ENCODE peak calls at places on chromosomes 13 and 19, in nine cellular contexts. W is mucosa of descending colon, O is left ventricle myocardium inferior, L is body of pancreas, K is A549, D is cardiac muscle cell, H is lung, A is breast epithelium, V is lower lobe of right lung. M is an unnamed sample.

GRCh38 chr13:90770334-90770733 is 577.2 kb upstream of the MIR17HG start:
- DNase-seq in W (no peak), O (no peak), L (no peak), K (no peak), D (no peak), H (no peak), A (no peak), V (no peak), M (no peak)

GRCh38 chr13:112718318-112718717 is 28.5 kb downstream of the ATP11A start:
- DNase-seq in W (no peak), O (no peak), L (no peak), K (no peak), D (no peak), H (no peak), A (no peak), V (no peak), M (no peak)

GRCh38 chr13:86569974-86570373 is 770.8 kb upstream of the SLITRK6 start:
- DNase-seq in W (no peak), O (no peak), L (no peak), K (no peak), D (no peak), H (no peak), A (no peak), V (no peak), M (no peak)

GRCh38 chr13:111263566-111263965 is 56.9 kb upstream of the TEX29 start:
- DNase-seq in W (no peak), O (no peak), L (no peak), K (no peak), D (no peak), H (no peak), A (no peak), V (no peak), M (no peak)

GRCh38 chr13:30735025-30735967 is at the start of gene ALOX5AP:
- DNase-seq in W (no peak), O (no peak), L (no peak), K (no peak), D (no peak), H (no peak), A (no peak), V (no peak), M (no peak)

GRCh38 chr19:49362926-49363264 is 679 bp upstream of the TEAD2 start:
- DNase-seq in W (peak; percentile 59), O (peak; percentile 59), L (peak; percentile 57), K (no peak), D (peak; percentile 61), H (peak; percentile 49), A (peak; percentile 63), V (no peak), M (peak; percentile 19)

GRCh38 chr19:44111910-44112463 is 1.2 kb upstream of the ZNF225 start:
- DNase-seq in W (no peak), O (no peak), L (no peak), K (no peak), D (peak; percentile 93), H (no peak), A (no peak), V (no peak), M (no peak)

GRCh38 chr19:46350029-46350757 is 3.3 kb downstream of the PPP5C start:
- DNase-seq in W (peak; percentile 65), O (no peak), L (no peak), K (no peak), D (no peak), H (no peak), A (no peak), V (no peak), M (no peak)

GRCh38 chr19:23996549-23996948 is 81.9 kb downstream of the ZNF726 start:
- DNase-seq in W (no peak), O (no peak), L (no peak), K (peak; percentile 48), D (no peak), H (no peak), A (no peak), V (no peak), M (no peak)

GRCh38 chr13:36919833-36920611 is at the start of gene SMAD9:
- DNase-seq in W (peak; percentile 81), O (peak; percentile 83), L (peak; percentile 72), K (peak; percentile 18), D (peak; percentile 82), H (peak; percentile 62), A (peak; percentile 30), V (peak; percentile 85), M (peak; percentile 76)

GRCh38 chr13:68064371-68064770 is 834.2 kb upstream of the PCDH9 start:
- DNase-seq in W (no peak), O (no peak), L (no peak), K (no peak), D (no peak), H (no peak), A (no peak), V (no peak), M (no peak)

GRCh38 chr19:54021932-54022331 is 30.5 kb downstream of the CACNG6 start:
- DNase-seq in W (no peak), O (no peak), L (no peak), K (no peak), D (no peak), H (no peak), A (no peak), V (no peak), M (no peak)

GRCh38 chr13:102846261-102847015 is 606 bp downstream of the ERCC5 start:
- DNase-seq in W (peak; percentile 67), O (peak; percentile 25), L (peak; percentile 42), K (peak; percentile 21), D (peak; percentile 49), H (peak; percentile 40), A (no peak), V (peak; percentile 67), M (peak; percentile 26)

GRCh38 chr13:60335531-60335930 is 61.5 kb upstream of the TDRD3 start:
- DNase-seq in W (no peak), O (no peak), L (no peak), K (peak; percentile 5), D (peak; percentile 27), H (no peak), A (no peak), V (no peak), M (no peak)

GRCh38 chr13:113354831-113355610 is 8.9 kb downstream of the GRTP1 start:
- DNase-seq in W (no peak), O (no peak), L (no peak), K (no peak), D (no peak), H (no peak), A (no peak), V (peak; percentile 39), M (no peak)

GRCh38 chr13:51317262-51317661 is 22.2 kb upstream of the SERPINE3 start:
- DNase-seq in W (no peak), O (no peak), L (no peak), K (peak; percentile 13), D (no peak), H (no peak), A (no peak), V (no peak), M (no peak)

DNA sequence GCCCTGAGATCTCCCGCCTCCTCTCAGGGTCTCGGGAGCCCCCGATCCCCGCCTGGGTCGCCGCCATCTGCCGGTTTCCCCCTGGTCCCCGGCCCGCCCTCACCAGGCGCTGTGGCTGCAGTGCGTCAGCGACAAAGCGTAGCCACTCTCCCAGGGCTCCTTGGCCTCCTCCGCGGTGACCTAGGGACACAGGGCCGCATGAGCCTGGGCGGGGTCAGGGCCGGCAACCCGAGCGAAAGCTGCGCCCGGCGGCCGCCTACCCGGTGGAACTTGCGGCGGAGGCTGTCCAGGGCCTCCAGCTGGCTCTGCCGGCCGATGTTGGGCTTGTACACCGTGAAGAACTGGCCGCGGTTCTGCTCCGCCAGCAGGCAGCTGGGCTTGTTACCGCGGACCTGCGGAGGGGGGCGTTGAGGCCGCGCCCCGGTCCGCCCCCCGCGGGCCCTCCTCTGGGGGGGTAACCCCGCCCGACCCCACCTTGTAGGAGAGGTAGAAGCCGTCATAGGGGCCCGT is 5.3 kb downstream of the GPX4 start:
- DNase-seq in W (peak; percentile 38), O (no peak), L (no peak), K (no peak), D (no peak), H (no peak), A (no peak), V (no peak), M (no peak)
- H3K4me1 ChIP-seq in W (peaks cover 17% of the 10 kb centered on the region), O (peaks cover 62% of the 10 kb centered on the region), L (peaks cover 33% of the 10 kb centered on the region), K (peaks cover 51% of the 10 kb centered on the region), D (peaks cover 21% of the 10 kb centered on the region), H (no peaks in the 10 kb centered on the region), A (peaks cover 28% of the 10 kb centered on the region), V (peaks cover 42% of the 10 kb centered on the region), M (peaks cover 25% of the 10 kb centered on the region)

DNA sequence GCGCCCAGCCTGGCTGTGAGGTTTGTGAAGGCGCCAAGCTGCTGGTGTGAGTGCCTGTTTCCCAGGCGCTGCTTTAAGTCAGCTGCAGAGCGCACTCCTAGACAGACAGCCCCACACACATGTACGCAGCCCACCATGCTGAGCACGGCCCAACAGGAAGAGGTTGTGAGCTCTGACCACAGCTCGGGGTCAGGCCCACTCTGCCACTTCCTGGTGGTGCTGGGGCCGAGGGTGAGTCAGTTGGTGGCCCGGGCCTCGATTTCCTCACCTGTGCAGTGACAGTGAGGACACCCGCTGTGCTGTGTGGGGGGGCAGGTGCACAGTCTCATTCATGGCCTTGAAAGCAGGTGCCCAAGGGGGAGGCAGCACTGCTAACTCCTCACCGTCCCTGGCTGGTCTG is 106.7 kb downstream of the KDM4B start:
- DNase-seq in W (no peak), O (no peak), L (no peak), K (no peak), D (no peak), H (no peak), A (no peak), V (no peak), M (no peak)
- H3K4me3 ChIP-seq in W (no peak overlapping the region), O (no peak overlapping the region), L (no peak overlapping the region), K (no peak overlapping the region), D (no peak overlapping the region), H (no peak overlapping the region), A (no peak overlapping the region), V (no peak overlapping the region), M (no peak overlapping the region)

DNA sequence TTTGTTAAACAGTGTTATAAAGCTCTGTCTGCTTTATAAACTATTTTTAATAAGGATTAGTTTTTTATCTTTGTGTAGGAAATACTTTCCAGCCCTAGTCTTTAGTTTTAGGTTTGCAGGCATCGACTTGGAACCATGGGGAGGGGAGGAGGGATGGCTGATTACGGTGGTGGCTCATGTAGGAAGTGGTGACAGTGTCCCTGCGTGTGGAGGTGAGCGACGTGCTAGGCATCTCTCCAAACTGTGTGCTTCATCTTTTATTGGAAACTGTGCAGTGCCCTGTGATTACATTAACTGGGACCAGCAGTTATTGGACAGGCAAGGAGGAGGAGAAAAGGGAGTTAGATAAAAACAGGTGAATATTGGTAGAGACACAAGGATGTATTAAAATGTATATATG is 203.8 kb downstream of the ATP8A2 start:
- DNase-seq in W (no peak), O (no peak), L (no peak), K (no peak), D (no peak), H (no peak), A (no peak), V (no peak), M (peak; percentile 10)
- H3K4me1 ChIP-seq in W (no peaks in the 10 kb centered on the region), O (no peaks in the 10 kb centered on the region), L (no peaks in the 10 kb centered on the region), K (no peaks in the 10 kb centered on the region), D (no peaks in the 10 kb centered on the region), H (no peaks in the 10 kb centered on the region), A (no peaks in the 10 kb centered on the region), V (no peaks in the 10 kb centered on the region), M (no peaks in the 10 kb centered on the region)

DNA sequence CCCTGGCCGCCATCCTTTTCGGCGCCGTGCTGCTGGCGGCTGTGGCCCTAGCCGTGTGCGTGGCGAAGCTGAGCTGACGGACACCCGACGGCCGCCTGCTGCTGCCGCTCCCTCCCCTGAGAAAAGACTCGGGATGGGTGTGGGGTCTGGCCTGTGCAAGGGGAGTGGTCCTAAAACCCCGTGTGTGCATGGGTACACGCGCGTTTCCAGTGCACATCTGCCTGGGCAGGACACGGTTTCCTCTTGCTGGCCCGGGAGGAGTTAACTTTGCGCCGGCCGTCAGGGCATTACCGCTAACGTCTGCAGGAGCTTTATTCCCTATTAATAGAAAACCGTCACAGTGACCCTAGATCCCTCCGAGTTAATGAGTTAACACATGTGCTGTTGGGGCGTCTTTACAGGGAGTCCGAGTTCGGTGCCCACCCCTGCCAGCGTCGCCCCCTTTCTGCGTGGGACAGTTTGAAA is 1.3 kb downstream of the RGS9BP start:
- DNase-seq in W (no peak), O (no peak), L (no peak), K (no peak), D (no peak), H (no peak), A (no peak), V (no peak), M (no peak)
- H3K4me3 ChIP-seq in W (no peak overlapping the region), O (peak overlapping the region; percentile 94), L (no peak overlapping the region), K (peak overlapping the region; percentile 84), D (no peak overlapping the region), H (no peak overlapping the region), A (no peak overlapping the region), V (peak overlapping the region; percentile 91), M (peak overlapping the region; percentile 94)